ENCODE peak calls at places on chromosomes 12 and 14, in seven cellular contexts. H is BE2C, Q is Caco-2, A is PC-3, W is fibroblast of lung, M is Peyer's patch, T is transverse colon. S is an unnamed sample. For H3K4me1, the result is how much of the 10 kb centered on the place peaks cover.

GRCh38 chr12:26953447-26953846 is 15.2 kb downstream of the FGFR1OP2 start:
- DNase-seq in H (no peak), W (peak), A (no peak), M (no peak), Q (no peak), T (no peak), S (no peak)

GRCh38 chr12:65631621-65632111 is 192.6 kb upstream of the HMGA2 start:
- DNase-seq in W (peak), Q (peak), M (no peak), A (peak), H (no peak), T (no peak), S (no peak)

GRCh38 chr12:93778306-93778705 is 101.1 kb downstream of the CRADD start:
- DNase-seq in M (no peak), H (no peak), T (no peak), Q (no peak), W (peak), A (no peak), S (no peak)

GRCh38 chr14:28468191-28469151 is 298.1 kb upstream of the FOXG1 start:
- DNase-seq in M (no peak), A (no peak), W (no peak), H (no peak), T (no peak), Q (no peak), S (peak)

GRCh38 chr12:114995891-114996290 is 311.9 kb upstream of the TBX3 start:
- DNase-seq in A (peak), T (no peak), M (no peak), W (peak), H (no peak), Q (no peak), S (no peak)

GRCh38 chr14:56300495-56300894 is 182.3 kb downstream of the PELI2 start:
- DNase-seq in W (peak), T (no peak), A (no peak), Q (no peak), M (no peak), H (no peak), S (no peak)

GRCh38 chr14:51821822-51822221 is 38.6 kb upstream of the GNG2 start:
- DNase-seq in A (peak), Q (no peak), M (no peak), T (no peak), W (peak), H (no peak), S (no peak)

GRCh38 chr12:119659289-119659897 is 8.5 kb upstream of the PRKAB1 start:
- DNase-seq in H (peak), T (peak), M (no peak), W (peak), Q (no peak), A (peak), S (peak)

GRCh38 chr14:69711471-69712216 is 55.3 kb upstream of the SRSF5 start:
- DNase-seq in T (peak), Q (no peak), M (no peak), H (no peak), A (no peak), W (no peak), S (no peak)

GRCh38 chr12:130031571-130032189 is 127.9 kb upstream of the TMEM132D start:
- DNase-seq in T (peak), A (peak), W (no peak), M (peak), Q (peak), H (peak), S (peak)

GRCh38 chr14:91888641-91889476 is 21.5 kb upstream of the TC2N start:
- DNase-seq in H (no peak), M (no peak), T (no peak), W (no peak), Q (no peak), A (no peak), S (no peak)

GRCh38 chr14:52351561-52352491 is 37.7 kb downstream of the PTGER2 start:
- DNase-seq in W (peak), Q (no peak), M (no peak), A (peak), T (no peak), H (peak), S (no peak)

GRCh38 chr12:7959278-7960063 is 23.5 kb upstream of the SLC2A3 start:
- DNase-seq in W (no peak), T (peak), Q (peak), H (no peak), M (no peak), A (peak), S (peak)

GRCh38 chr14:104158827-104159798 is 20.7 kb downstream of the KIF26A start:
- DNase-seq in W (no peak), Q (no peak), H (peak), A (no peak), T (no peak), M (no peak), S (no peak)

GRCh38 chr12:89040146-89040964 is 311.9 kb downstream of the DUSP6 start:
- DNase-seq in Q (no peak), A (peak), W (no peak), T (peak), M (no peak), H (no peak), S (peak)

GRCh38 chr12:49949124-49949845 is 1.3 kb upstream of the AQP2 start:
- DNase-seq in W (no peak), T (no peak), Q (no peak), H (no peak), A (no peak), M (no peak), S (peak)

GRCh38 chr14:90154110-90154509 is 92.3 kb downstream of the KCNK13 start:
- DNase-seq in A (no peak), Q (no peak), H (no peak), W (no peak), T (no peak), M (no peak), S (no peak)

GRCh38 chr12:14473707-14474287 is 93.9 kb downstream of the PLBD1 start:
- DNase-seq in A (peak), M (no peak), W (peak), Q (no peak), T (no peak), H (no peak), S (no peak)

GRCh38 chr12:70638639-70639349 is 1.6 kb upstream of the PTPRB start:
- DNase-seq in T (no peak), M (no peak), A (peak), Q (no peak), H (no peak), W (no peak), S (no peak)

GRCh38 chr14:68544150-68544892 is 248.5 kb downstream of the ZFP36L1 start:
- DNase-seq in H (no peak), T (peak), W (peak), M (no peak), A (peak), Q (no peak), S (no peak)

GRCh38 chr14:60021619-60022018 is 70.1 kb upstream of the PCNX4 start:
- DNase-seq in Q (no peak), M (no peak), H (no peak), W (no peak), T (no peak), A (no peak), S (no peak)
- TF ChIP-seq CTCF in Q (no peak), M (no peak), H (no peak), W (no peak), T (no peak), A (no peak), S (no peak)

DNA sequence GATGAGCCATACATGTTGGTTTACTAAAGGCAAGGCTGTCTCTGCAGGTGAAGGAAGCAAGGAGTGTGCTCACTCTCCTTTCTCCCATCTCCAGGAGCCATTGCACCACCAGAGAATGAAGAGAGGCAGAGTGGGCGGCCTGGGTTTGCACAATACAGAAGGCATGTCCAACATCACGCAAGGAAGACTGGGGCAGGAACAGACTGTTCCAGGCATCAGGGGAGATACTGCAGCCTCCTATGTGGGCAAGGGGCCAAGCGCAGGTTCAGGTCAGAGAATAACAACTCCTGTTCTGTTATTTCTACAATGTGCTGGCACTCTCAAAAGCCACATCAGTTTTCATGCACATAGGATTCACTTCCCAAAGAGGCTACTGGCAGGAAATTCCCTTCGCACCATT is 1.7 kb upstream of the TMEM229B start:
- DNase-seq in M (no peak), T (no peak), W (no peak), H (no peak), Q (no peak), A (no peak), S (no peak)
- H3K4me1 ChIP-seq in M (under half), T (under half), W (under half), H (under half), Q (under half), A (under half), S (under half)

DNA sequence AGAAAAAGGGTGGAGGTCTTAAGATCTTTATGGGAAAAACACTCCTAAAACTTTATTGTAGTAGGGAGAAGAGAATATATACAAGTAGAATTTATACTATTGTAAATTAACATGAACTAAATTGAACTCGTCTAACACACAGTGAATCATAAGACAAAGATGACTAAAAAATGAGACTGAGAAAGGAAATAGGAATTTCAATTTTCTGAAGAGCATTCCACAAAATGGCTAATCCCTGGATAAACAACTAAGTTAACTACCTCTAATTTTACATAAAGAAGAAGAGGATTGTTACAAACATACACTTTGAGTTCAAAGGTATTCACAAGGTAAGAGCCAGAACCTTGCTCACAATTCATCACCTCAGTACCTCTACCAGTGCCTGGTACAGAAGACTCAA is 2.0 kb downstream of the MAP4K5 start:
- DNase-seq in Q (no peak), M (no peak), W (peak), A (peak), T (no peak), H (no peak), S (no peak)
- TF ChIP-seq CTCF in Q (no peak), M (no peak), W (no peak), A (no peak), T (no peak), H (no peak), S (no peak)

GRCh38 chr12:53998900-53999236 is 1.1 kb upstream of the HOXC9 start:
- DNase-seq in W (no peak), H (no peak), M (no peak), A (no peak), Q (no peak), T (no peak), S (no peak)
- H3K4me1 ChIP-seq in W (under half), H (under half), M (under half), A (under half), Q (under half), T (under half), S (under half)

GRCh38 chr12:25583545-25583944 is 30.5 kb upstream of the LMNTD1 start:
- DNase-seq in H (peak), M (no peak), T (no peak), Q (peak), W (peak), A (peak), S (peak)
- TF ChIP-seq CTCF in H (peak), M (no peak), T (no peak), Q (peak), W (no peak), A (peak), S (peak)

DNA sequence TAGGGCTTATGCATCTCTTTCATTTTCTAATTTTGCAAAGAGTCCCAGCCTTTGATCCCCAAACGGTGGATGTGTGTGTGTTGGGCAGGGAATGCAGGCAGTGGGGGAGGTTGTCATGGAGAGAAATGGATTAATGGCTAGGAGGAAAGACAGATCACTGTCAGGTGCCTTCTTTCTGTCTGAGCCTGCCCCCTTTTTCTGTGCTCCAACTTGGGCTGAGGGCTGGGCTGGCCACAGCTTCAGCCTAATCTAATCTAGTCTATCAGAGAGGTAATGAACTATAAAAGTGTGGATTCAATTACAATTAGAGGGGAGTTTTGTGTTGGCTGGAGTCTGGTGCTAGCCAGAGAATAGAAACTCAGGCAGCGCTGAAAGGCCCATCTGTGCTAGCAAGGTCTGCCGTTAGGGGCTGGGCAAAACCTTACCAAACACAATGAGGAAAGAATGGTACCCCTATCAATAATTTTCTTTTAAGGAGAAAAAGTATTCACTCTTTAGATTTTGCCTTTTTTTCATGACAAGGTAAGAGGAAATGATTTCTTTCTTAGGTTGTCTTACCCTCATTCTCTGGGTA is 41.3 kb downstream of the NEUROD4 start:
- DNase-seq in T (no peak), W (no peak), Q (no peak), H (no peak), A (no peak), M (no peak), S (peak)
- H3K4me1 ChIP-seq in T (under half), W (under half), Q (under half), H (under half), A (under half), M (under half), S (under half)